ENCODE peak calls at places on chromosomes 16 and 17, in eight cellular contexts. T, J, F, C, K, I, P and Q are unnamed samples.

GRCh38 chr17:30477758-30478115 is 529 bp downstream of the GOSR1 start:
- DNase-seq in T (no peak), J (peak; percentile 7), F (peak; percentile 62), C (peak; percentile 5), K (no peak), I (no peak), P (no peak), Q (no peak)

GRCh38 chr16:82344157-82344556 is 174.1 kb upstream of the MPHOSPH6 start:
- DNase-seq in T (no peak), J (peak; percentile 3), F (no peak), C (no peak), K (no peak), I (no peak), P (no peak), Q (no peak)

GRCh38 chr17:82769041-82769440 is 17.2 kb downstream of the TBCD start:
- DNase-seq in T (no peak), J (no peak), F (no peak), C (no peak), K (no peak), I (no peak), P (no peak), Q (no peak)

GRCh38 chr16:1154291-1154886 is 1.5 kb downstream of the CACNA1H start:
- DNase-seq in T (no peak), J (peak; percentile 19), F (no peak), C (no peak), K (no peak), I (peak; percentile 44), P (no peak), Q (no peak)

GRCh38 chr17:3818786-3819185 is 17.8 kb upstream of the ITGAE start:
- DNase-seq in T (no peak), J (no peak), F (no peak), C (no peak), K (no peak), I (no peak), P (no peak), Q (no peak)

GRCh38 chr17:47696717-47697642 is 3.0 kb downstream of the TBKBP1 start:
- DNase-seq in T (no peak), J (no peak), F (no peak), C (no peak), K (peak; percentile 85), I (no peak), P (no peak), Q (no peak)

GRCh38 chr17:7220593-7221280 is 999 bp downstream of the ACADVL start:
- DNase-seq in T (no peak), J (peak; percentile 75), F (peak; percentile 66), C (peak; percentile 61), K (no peak), I (peak; percentile 63), P (peak; percentile 77), Q (no peak)

GRCh38 chr17:81025065-81025751 is 9.7 kb upstream of the BAIAP2 start:
- DNase-seq in T (no peak), J (no peak), F (no peak), C (no peak), K (no peak), I (no peak), P (no peak), Q (no peak)

GRCh38 chr16:85586360-85587145 is 26.6 kb upstream of the GSE1 start:
- DNase-seq in T (no peak), J (no peak), F (no peak), C (no peak), K (no peak), I (no peak), P (peak; percentile 76), Q (no peak)

GRCh38 chr16:3479654-3480216 is 15.6 kb downstream of the C16orf90 start:
- DNase-seq in T (no peak), J (no peak), F (no peak), C (no peak), K (no peak), I (no peak), P (no peak), Q (no peak)

GRCh38 chr17:61330174-61331150 is 69.2 kb upstream of the TBX2 start:
- DNase-seq in T (no peak), J (no peak), F (no peak), C (no peak), K (no peak), I (no peak), P (no peak), Q (no peak)

GRCh38 chr16:68252383-68252782 is 7.2 kb downstream of the PLA2G15 start:
- DNase-seq in T (no peak), J (no peak), F (no peak), C (no peak), K (no peak), I (no peak), P (no peak), Q (no peak)

GRCh38 chr17:48074322-48075054 is 26.3 kb downstream of the NFE2L1 start:
- DNase-seq in T (no peak), J (peak; percentile 97), F (peak; percentile 77), C (peak; percentile 73), K (no peak), I (peak; percentile 77), P (peak; percentile 89), Q (peak; percentile 62)

GRCh38 chr17:9729034-9729650 is 62.2 kb downstream of the DHRS7C start:
- DNase-seq in T (no peak), J (peak; percentile 21), F (peak; percentile 28), C (no peak), K (no peak), I (no peak), P (peak; percentile 31), Q (peak; percentile 16)

GRCh38 chr16:1626327-1626726 is 14.2 kb downstream of the CRAMP1 start:
- DNase-seq in T (no peak), J (no peak), F (no peak), C (no peak), K (no peak), I (no peak), P (no peak), Q (no peak)

GRCh38 chr17:4956493-4957061 is 5.7 kb downstream of the ENO3 start:
- DNase-seq in T (no peak), J (peak; percentile 62), F (no peak), C (peak; percentile 23), K (peak; percentile 86), I (no peak), P (no peak), Q (no peak)
- TF ChIP-seq CTCF in T (peak; percentile 6), J (no peak), F (no peak), C (no peak), K (no peak), I (peak; percentile 5), P (no peak), Q (peak; percentile 19)

GRCh38 chr17:14737984-14738651 is 437.2 kb downstream of the HS3ST3B1 start:
- DNase-seq in T (peak; percentile 84), J (no peak), F (no peak), C (peak; percentile 35), K (peak; percentile 89), I (peak; percentile 14), P (peak; percentile 93), Q (peak; percentile 89)
- TF ChIP-seq CTCF in T (peak; percentile 27), J (no peak), F (no peak), C (peak; percentile 32), K (no peak), I (no peak), P (peak; percentile 33), Q (peak; percentile 34)

DNA sequence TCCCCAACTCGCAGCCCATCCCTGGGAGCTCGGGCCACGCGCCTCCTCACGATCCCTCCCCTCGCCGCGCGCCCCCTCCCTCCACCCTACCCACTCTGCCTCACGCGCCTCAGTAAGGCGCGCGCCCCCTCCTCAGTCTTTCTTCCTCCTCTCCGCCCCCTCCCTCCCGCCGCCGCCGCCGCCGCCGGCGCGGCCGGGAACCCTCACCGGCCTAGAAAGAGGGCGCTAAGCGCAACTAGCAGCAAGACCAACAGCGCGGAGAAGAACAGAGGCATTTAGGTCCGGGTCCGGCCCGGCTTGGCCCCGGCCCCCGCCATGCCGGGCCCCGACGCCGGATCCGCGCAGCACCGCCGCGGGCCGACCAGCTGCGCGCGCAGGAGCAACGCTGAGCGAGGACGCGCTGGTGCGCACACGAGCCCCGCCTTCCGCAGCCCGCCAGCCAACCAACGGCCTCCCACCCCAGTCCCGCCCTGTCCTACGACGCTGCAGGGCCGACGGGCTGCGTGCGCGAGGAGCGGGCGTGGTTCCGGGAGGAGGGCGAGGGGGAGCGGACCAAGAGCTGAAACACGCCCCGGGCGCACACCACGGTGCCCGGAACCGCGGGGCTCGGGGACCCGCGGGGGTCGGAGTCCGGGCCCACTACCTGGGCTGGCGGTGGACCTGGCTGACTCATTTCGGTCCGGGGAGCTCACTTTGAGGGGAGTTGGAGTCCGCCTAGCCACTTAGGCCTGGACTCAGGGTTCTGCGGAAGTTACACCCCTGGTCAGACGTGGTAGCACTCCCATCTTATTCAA is at the start of gene BLTP2:
- DNase-seq in T (peak; percentile 84), J (peak; percentile 95), F (peak; percentile 98), C (peak; percentile 97), K (peak; percentile 99), I (peak; percentile 97), P (peak; percentile 99), Q (peak; percentile 86)
- TF ChIP-seq CTCF in T (no peak), J (no peak), F (no peak), C (no peak), K (no peak), I (no peak), P (no peak), Q (no peak)

GRCh38 chr17:43902190-43902589 is 5.1 kb downstream of the MPP2 start:
- DNase-seq in T (no peak), J (no peak), F (no peak), C (no peak), K (no peak), I (no peak), P (no peak), Q (no peak)

GRCh38 chr17:43898446-43898845 is 8.9 kb downstream of the MPP2 start:
- DNase-seq in T (no peak), J (no peak), F (no peak), C (no peak), K (no peak), I (no peak), P (no peak), Q (no peak)

GRCh38 chr17:43900183-43900857 is 7.0 kb downstream of the MPP2 start:
- DNase-seq in T (peak; percentile 29), J (peak; percentile 88), F (peak; percentile 75), C (peak; percentile 54), K (peak; percentile 96), I (peak; percentile 86), P (peak; percentile 87), Q (no peak)

GRCh38 chr17:43897827-43898226 is 9.5 kb downstream of the MPP2 start:
- DNase-seq in T (no peak), J (no peak), F (no peak), C (no peak), K (no peak), I (no peak), P (no peak), Q (no peak)

DNA sequence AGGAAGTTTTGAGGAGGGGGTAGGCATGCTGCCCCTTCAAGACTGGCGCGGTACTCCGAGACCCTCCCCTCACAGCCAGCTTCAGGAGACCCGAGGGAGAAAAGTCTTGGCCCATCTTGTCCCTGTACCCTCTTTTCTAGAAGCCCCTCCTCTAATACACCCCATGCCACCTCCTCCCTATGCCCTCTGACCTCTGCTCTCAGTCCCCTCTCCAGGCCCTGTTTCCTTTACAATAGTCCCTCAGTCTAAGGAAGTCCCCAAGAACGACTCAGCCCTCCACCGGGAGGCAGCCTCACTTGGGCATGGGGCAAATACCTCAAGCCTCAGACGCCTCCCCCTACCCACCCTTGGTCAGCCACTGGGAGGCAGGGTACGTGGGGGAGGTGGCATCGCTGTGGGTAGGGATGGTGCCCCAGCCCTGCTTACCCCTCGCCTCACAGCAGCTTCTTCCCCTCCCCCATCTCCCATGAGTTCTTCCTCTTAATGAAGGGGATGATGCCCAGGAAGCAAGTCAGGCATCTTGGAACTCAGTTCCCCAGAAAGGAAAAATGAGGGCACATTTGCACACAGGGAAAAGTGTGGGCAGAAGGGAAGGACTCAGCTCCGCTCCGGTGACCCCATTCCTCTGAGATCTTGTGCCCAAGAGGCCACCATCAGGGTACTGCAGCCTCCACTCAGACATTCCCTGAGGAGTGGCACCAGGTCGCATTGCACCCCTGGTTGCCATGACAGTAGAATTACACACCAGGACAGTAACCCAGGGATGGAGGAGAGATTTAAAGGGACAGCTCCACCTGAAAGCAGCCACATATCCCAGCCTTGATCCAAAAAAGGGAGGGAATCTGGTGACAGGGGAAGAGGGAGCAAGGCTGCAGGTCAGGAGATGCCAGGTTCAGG is 6.2 kb downstream of the MPP2 start:
- DNase-seq in T (no peak), J (no peak), F (no peak), C (no peak), K (no peak), I (no peak), P (no peak), Q (no peak)
- TF ChIP-seq CTCF in T (no peak), J (no peak), F (no peak), C (no peak), K (no peak), I (no peak), P (no peak), Q (no peak)